ENCODE peak calls at places on chromosome 13, in nine cellular contexts. H is suprapubic skin; X is fibroblast of mammary gland; A is lower leg skin; T is GM12864; F is CD4-positive, alpha-beta T cell; Q is bronchial epithelial cell; C is Calu3; Y is Peyer's patch. N is an unnamed sample.

GRCh38 chr13:94308808-94309207 is 170.7 kb downstream of the DCT start:
- DNase-seq in Q (no peak), T (no peak), F (no peak), X (peak; percentile 19), C (no peak), Y (no peak), H (no peak), A (no peak), N (no peak)

GRCh38 chr13:97339019-97339988 is 94.7 kb upstream of the RAP2A start:
- DNase-seq in Q (no peak), X (peak; percentile 97), C (peak; percentile 3), A (no peak), T (no peak), Y (no peak), F (no peak), H (no peak), N (no peak)

GRCh38 chr13:53250272-53250875 is 221.8 kb downstream of the OLFM4 start:
- DNase-seq in T (peak; percentile 30), F (no peak), C (peak; percentile 44), X (peak; percentile 76), Y (no peak), H (no peak), Q (peak; percentile 73), A (peak; percentile 18), N (peak; percentile 46)

GRCh38 chr13:32537580-32538233 is 888 bp downstream of the N4BP2L2 start:
- DNase-seq in F (peak; percentile 39), C (peak; percentile 15), Y (peak; percentile 56), T (no peak), H (no peak), A (peak; percentile 28), Q (no peak), X (no peak), N (peak; percentile 5)

GRCh38 chr13:110929104-110929777 is 14.4 kb upstream of the ANKRD10 start:
- DNase-seq in A (no peak), F (no peak), Y (no peak), H (no peak), C (no peak), Q (no peak), T (no peak), X (no peak), N (no peak)

GRCh38 chr13:113856716-113857065 is 7.2 kb downstream of the GAS6 start:
- DNase-seq in C (no peak), A (no peak), H (peak; percentile 72), Y (peak; percentile 60), F (no peak), T (no peak), X (peak; percentile 71), Q (no peak), N (no peak)

GRCh38 chr13:28385362-28385761 is 109.6 kb downstream of the FLT1 start:
- DNase-seq in T (no peak), H (no peak), X (no peak), C (no peak), A (no peak), Q (no peak), F (no peak), Y (no peak), N (no peak)

GRCh38 chr13:34698953-34699352 is 243.1 kb upstream of the NBEA start:
- DNase-seq in Y (no peak), A (no peak), C (no peak), Q (peak; percentile 34), H (no peak), T (no peak), X (peak; percentile 3), F (no peak), N (no peak)

GRCh38 chr13:54989418-54989817 is 1960.8 kb downstream of the OLFM4 start:
- DNase-seq in H (no peak), T (no peak), F (no peak), A (no peak), Y (no peak), C (no peak), Q (no peak), X (no peak), N (no peak)

GRCh38 chr13:29849071-29849541 is 1.3 kb downstream of the UBL3 start:
- DNase-seq in Q (peak; percentile 45), C (no peak), Y (peak; percentile 54), X (peak; percentile 39), T (no peak), A (peak; percentile 36), F (peak; percentile 7), H (no peak), N (no peak)

GRCh38 chr13:84399320-84400085 is 517.2 kb upstream of the SLITRK1 start:
- DNase-seq in A (no peak), C (no peak), Y (no peak), Q (no peak), H (no peak), T (no peak), F (no peak), X (peak; percentile 18), N (no peak)

GRCh38 chr13:79581870-79582315 is 100.9 kb downstream of the NDFIP2 start:
- DNase-seq in H (no peak), X (peak; percentile 32), T (no peak), Q (no peak), F (no peak), C (no peak), Y (no peak), A (peak; percentile 27), N (no peak)

GRCh38 chr13:105139048-105139379 is 1396.4 kb downstream of the EFNB2 start:
- DNase-seq in H (no peak), X (no peak), F (no peak), Q (no peak), A (no peak), Y (no peak), T (no peak), C (no peak), N (no peak)
- TF ChIP-seq CTCF in H (no peak), X (no peak), F (no peak), Q (no peak), A (no peak), Y (no peak), T (no peak), C (no peak), N (no peak)

DNA sequence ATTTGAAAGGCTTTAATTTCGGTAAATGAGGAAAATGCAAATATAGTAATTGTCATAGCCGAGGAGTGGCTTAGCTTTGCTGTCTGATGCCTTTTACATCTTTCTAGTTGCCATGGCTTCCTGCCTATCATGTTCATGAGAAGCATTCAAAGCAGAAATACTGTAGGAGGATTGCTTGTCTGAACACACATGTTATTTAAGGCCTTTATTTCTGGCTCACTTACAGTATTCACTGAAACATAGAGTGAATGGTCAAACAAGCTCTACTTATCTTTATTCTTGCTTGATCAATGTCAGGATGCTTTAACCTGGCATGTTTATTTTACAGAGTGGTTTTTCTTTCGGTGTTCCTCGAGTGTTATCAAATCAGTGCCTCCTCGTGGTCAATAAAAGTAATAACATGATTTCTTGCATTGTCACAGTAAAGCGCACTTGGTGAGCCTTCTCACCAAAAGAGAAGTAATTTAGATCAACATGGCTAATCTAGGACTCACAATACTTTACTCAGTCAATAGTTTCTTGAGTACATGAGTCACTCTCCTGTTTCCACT is 73.5 kb upstream of the PCDH17 start:
- DNase-seq in T (no peak), C (no peak), Y (no peak), Q (peak; percentile 25), A (no peak), F (no peak), X (no peak), H (no peak), N (no peak)
- TF ChIP-seq CTCF in T (no peak), C (no peak), Y (peak; percentile 51), Q (peak; percentile 17), A (no peak), F (no peak), X (no peak), H (no peak), N (peak; percentile 71)

GRCh38 chr13:31172535-31172934 is 10.8 kb upstream of the HSPH1 start:
- DNase-seq in Y (no peak), C (no peak), F (no peak), Q (peak; percentile 98), X (peak; percentile 84), H (no peak), T (no peak), A (no peak), N (no peak)

GRCh38 chr13:31172001-31172400 is 10.3 kb upstream of the HSPH1 start:
- DNase-seq in Q (peak; percentile 90), C (no peak), F (no peak), T (no peak), A (no peak), Y (no peak), H (no peak), X (peak; percentile 45), N (no peak)

GRCh38 chr13:31175847-31176536 is 14.3 kb upstream of the HSPH1 start:
- DNase-seq in T (no peak), C (no peak), Y (no peak), X (peak; percentile 41), Q (no peak), H (no peak), F (no peak), A (no peak), N (no peak)

GRCh38 chr13:31179241-31179640 is 17.5 kb upstream of the HSPH1 start:
- DNase-seq in Y (no peak), H (no peak), Q (no peak), F (no peak), C (no peak), X (no peak), A (no peak), T (no peak), N (no peak)

DNA sequence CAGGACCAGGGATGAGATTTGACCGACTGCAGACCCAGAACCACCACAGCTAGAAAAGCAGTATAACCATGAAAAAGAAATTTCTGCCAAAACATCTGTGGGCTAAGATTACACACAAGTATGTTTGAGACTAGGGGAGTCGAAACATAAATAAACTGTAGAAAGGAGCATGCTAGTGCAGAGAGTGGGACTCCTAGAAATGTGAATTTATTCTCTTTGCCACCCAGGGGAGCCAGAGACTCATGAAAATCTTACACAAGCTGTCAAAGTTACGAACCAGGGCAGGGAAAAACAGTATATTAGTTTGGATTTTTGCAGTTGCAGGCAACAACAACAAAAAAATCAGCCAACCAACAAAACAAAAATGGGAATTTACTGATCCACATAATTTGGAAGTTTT is 12.3 kb upstream of the HSPH1 start:
- DNase-seq in H (no peak), F (no peak), T (no peak), A (no peak), C (no peak), Y (no peak), Q (no peak), X (peak; percentile 22), N (no peak)
- TF ChIP-seq CTCF in H (no peak), F (no peak), T (no peak), A (no peak), C (no peak), Y (no peak), Q (peak; percentile 4), X (peak; percentile 15), N (no peak)

GRCh38 chr13:106151056-106151699 is 384.3 kb downstream of the EFNB2 start:
- DNase-seq in F (no peak), Q (peak; percentile 99), C (peak; percentile 2), X (peak; percentile 97), A (no peak), T (no peak), Y (no peak), H (no peak), N (no peak)

GRCh38 chr13:106145070-106145469 is 390.4 kb downstream of the EFNB2 start:
- DNase-seq in Q (no peak), C (no peak), T (no peak), X (no peak), A (no peak), Y (no peak), F (no peak), H (no peak), N (no peak)

GRCh38 chr13:106143392-106143791 is 392.1 kb downstream of the EFNB2 start:
- DNase-seq in C (no peak), Q (peak; percentile 37), F (no peak), X (peak; percentile 42), T (no peak), A (no peak), H (no peak), Y (no peak), N (no peak)

GRCh38 chr13:106143930-106144709 is 391.3 kb downstream of the EFNB2 start:
- DNase-seq in A (no peak), C (peak; percentile 14), H (no peak), F (no peak), X (no peak), T (no peak), Y (no peak), Q (peak; percentile 92), N (no peak)

GRCh38 chr13:106145997-106146864 is 389.2 kb downstream of the EFNB2 start:
- DNase-seq in X (no peak), A (no peak), Q (no peak), F (no peak), C (no peak), T (no peak), H (no peak), Y (no peak), N (no peak)
- TF ChIP-seq CTCF in X (no peak), A (no peak), Q (no peak), F (no peak), C (no peak), T (peak; percentile 1), H (no peak), Y (no peak), N (peak; percentile 36)